ENCODE peak calls at places on chromosomes 16 and 17, in five cellular contexts. O is A549, X is IMR-90, K is SK-N-SH, T is HepG2. M is an unnamed sample.

GRCh38 chr16:75108792-75109731 is 7.5 kb downstream of the LDHD start:
- DNase-seq in K (no peak), X (peak), T (no peak), O (peak), M (peak)

GRCh38 chr16:75225678-75226515 is 7.1 kb downstream of the CTRB1 start:
- DNase-seq in K (no peak), O (no peak), T (no peak), X (no peak), M (no peak)

GRCh38 chr17:3953542-3953941 is 10.7 kb downstream of the ATP2A3 start:
- DNase-seq in X (no peak), O (no peak), K (no peak), T (no peak), M (no peak)

GRCh38 chr16:46607529-46607928 is 13.7 kb downstream of the SHCBP1 start:
- DNase-seq in T (peak), O (peak), K (no peak), X (peak), M (no peak)

GRCh38 chr16:6099102-6099501 is 1001.5 kb upstream of the EEF2KMT start:
- DNase-seq in X (no peak), K (no peak), T (no peak), O (no peak), M (no peak)

GRCh38 chr17:81509687-81510523 is 2.7 kb downstream of the ACTG1 start:
- DNase-seq in O (peak), T (no peak), K (no peak), X (no peak), M (no peak)

GRCh38 chr17:68600123-68600880 is 865 bp downstream of the FAM20A start:
- DNase-seq in O (peak), X (no peak), T (peak), K (peak), M (no peak)

GRCh38 chr17:64327201-64327930 is 63.3 kb downstream of the PECAM1 start:
- DNase-seq in K (no peak), O (no peak), T (no peak), X (no peak), M (no peak)

GRCh38 chr16:30743690-30744089 is 4.5 kb upstream of the PHKG2 start:
- DNase-seq in K (no peak), X (no peak), O (no peak), T (no peak), M (no peak)

GRCh38 chr16:30997887-30998711 is 12.3 kb downstream of the STX1B start:
- DNase-seq in X (peak), T (peak), K (no peak), O (peak), M (no peak)

GRCh38 chr16:63188076-63188771 is 1152.0 kb upstream of the CDH8 start:
- DNase-seq in T (no peak), K (no peak), X (no peak), O (no peak), M (no peak)

GRCh38 chr17:48597775-48598631 is 4.4 kb upstream of the HOXB5 start:
- DNase-seq in T (no peak), O (no peak), X (peak), K (no peak), M (no peak)

GRCh38 chr17:48598727-48599126 is 5.1 kb upstream of the HOXB5 start:
- DNase-seq in X (no peak), T (no peak), O (no peak), K (no peak), M (no peak)

GRCh38 chr17:48601184-48601527 is 3.6 kb downstream of the HOXB6 start:
- DNase-seq in T (no peak), X (no peak), O (no peak), K (no peak), M (no peak)

GRCh38 chr17:48600244-48601098 is 4.3 kb downstream of the HOXB6 start:
- DNase-seq in K (no peak), T (no peak), O (no peak), X (peak), M (no peak)

DNA sequence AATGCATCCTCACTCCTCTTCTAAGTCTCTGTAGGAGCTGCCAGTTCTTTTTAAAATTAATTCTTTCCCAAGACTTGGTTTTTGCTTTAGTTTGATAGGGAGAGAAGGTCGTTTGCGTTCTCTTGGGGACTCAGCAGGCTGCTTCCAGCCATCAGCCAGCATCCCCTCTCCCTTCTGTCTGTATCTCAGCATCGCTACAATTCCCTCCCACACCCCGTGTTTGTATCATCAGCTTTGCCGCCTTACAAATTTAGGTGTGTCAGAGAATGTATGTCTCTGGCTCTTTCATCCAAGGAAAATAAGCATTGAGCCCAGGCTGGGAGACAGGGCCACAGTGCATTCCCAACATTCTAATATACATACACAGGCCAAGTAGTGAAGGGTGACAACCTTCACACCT is 5.4 kb downstream of the HOXB6 start:
- DNase-seq in X (no peak), O (no peak), K (no peak), T (no peak), M (no peak)
- TF ChIP-seq SMC3 in X (no peak), O (no peak), K (no peak), T (no peak), M (no peak)

GRCh38 chr17:42333053-42333452 is 44.8 kb downstream of the STAT5A start:
- DNase-seq in O (no peak), X (no peak), K (no peak), T (no peak), M (peak)
- TF ChIP-seq SMC3 in O (no peak), X (no peak), K (no peak), T (no peak), M (no peak)

GRCh38 chr17:70969540-70970034 is 800.3 kb downstream of the KCNJ2 start:
- DNase-seq in X (no peak), K (no peak), T (no peak), O (no peak), M (no peak)

DNA sequence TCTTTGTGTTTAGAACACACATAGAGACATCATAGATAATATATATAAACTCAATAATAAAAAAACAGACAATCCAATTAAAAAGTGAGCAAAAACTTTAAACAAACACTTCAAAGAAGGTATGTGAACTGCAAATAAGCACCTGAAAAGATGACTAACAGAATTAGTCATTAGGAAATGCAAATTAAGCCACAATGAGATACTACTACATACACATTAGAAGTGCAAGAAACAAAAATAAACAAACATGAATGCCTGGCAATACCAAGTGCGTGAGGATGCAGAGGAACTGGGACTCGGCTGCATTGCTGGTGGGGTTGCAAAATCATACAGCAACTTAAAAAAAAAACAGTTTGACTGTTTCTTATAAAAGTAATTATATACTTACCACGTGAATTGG is 799.0 kb downstream of the KCNJ2 start:
- DNase-seq in X (peak), K (no peak), O (no peak), T (no peak), M (no peak)
- TF ChIP-seq SMC3 in X (no peak), K (no peak), O (no peak), T (no peak), M (no peak)

GRCh38 chr17:35972066-35972465 is 9.2 kb downstream of the CCL16 start:
- DNase-seq in T (peak), X (no peak), K (no peak), O (no peak), M (no peak)

GRCh38 chr17:35972945-35973332 is 8.4 kb downstream of the CCL16 start:
- DNase-seq in X (no peak), K (no peak), O (no peak), T (peak), M (no peak)

GRCh38 chr17:35969558-35970442 is 11.5 kb downstream of the CCL16 start:
- DNase-seq in X (peak), K (peak), T (peak), O (peak), M (peak)

GRCh38 chr17:35972535-35972934 is 8.8 kb downstream of the CCL16 start:
- DNase-seq in T (peak), X (no peak), O (no peak), K (no peak), M (no peak)

GRCh38 chr17:35973333-35974260 is 7.7 kb downstream of the CCL16 start:
- DNase-seq in K (no peak), O (peak), T (peak), X (peak), M (no peak)
- TF ChIP-seq SMC3 in K (no peak), O (no peak), T (peak), X (no peak), M (no peak)

DNA sequence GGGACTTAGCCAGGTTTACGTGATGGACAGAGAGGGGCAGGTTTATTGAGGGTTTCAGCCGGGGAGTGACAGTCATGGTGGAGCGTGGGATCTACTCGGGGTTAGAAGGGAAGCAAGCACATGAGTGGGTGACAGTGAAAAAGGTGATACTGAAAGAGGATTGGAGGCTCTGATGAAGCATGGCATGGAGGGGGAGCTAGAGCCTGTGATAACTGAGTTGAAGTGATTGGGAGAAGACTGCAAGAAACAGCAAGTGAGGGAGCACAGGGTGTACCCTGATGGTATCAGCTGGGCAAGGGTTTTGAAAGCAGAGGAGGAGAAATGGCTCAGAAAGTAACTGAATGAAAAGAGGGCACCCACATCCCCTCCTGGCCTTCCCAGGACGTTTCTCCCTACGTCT is 6.7 kb upstream of the KSR1 start:
- DNase-seq in X (no peak), K (no peak), O (no peak), T (no peak), M (no peak)
- TF ChIP-seq SMC3 in X (no peak), K (no peak), O (no peak), T (no peak), M (no peak)

M was measured in GM12878.